ENCODE peak calls at places on chromosome 15, in six cellular contexts. W is GM23248, I is HCT116, S is MM.1S, E is PC-3, X is SK-N-SH. A is an unnamed sample.

GRCh38 chr15:71705151-71705550 is 105.2 kb upstream of the NR2E3 start:
- DNase-seq in E (no peak), W (peak), X (no peak), S (no peak), I (no peak), A (peak)

GRCh38 chr15:76795217-76795616 is 109.9 kb downstream of the SCAPER start:
- DNase-seq in W (no peak), E (no peak), I (no peak), X (no peak), S (no peak), A (no peak)

GRCh38 chr15:31025996-31026395 is 34.6 kb upstream of the MTMR10 start:
- DNase-seq in S (no peak), W (no peak), E (no peak), X (no peak), I (no peak), A (no peak)

GRCh38 chr15:23538657-23539056 is 26.8 kb upstream of the MKRN3 start:
- DNase-seq in I (no peak), S (no peak), W (no peak), E (no peak), X (no peak), A (no peak)

GRCh38 chr15:93520206-93520605 is 431.2 kb upstream of the RGMA start:
- DNase-seq in X (no peak), S (no peak), I (no peak), E (no peak), W (no peak), A (peak)

GRCh38 chr15:31352911-31353811 is 26.5 kb downstream of the KLF13 start:
- DNase-seq in I (no peak), W (peak), S (peak), X (peak), E (no peak), A (no peak)

GRCh38 chr15:62592920-62593319 is 427.8 kb upstream of the C2CD4B start:
- DNase-seq in E (no peak), I (no peak), S (no peak), X (no peak), W (no peak), A (no peak)

GRCh38 chr15:93870583-93870982 is 360.8 kb upstream of the MCTP2 start:
- DNase-seq in W (no peak), I (no peak), S (no peak), X (no peak), E (no peak), A (no peak)

GRCh38 chr15:25563571-25563970 is 124.7 kb upstream of the UBE3A start:
- DNase-seq in W (no peak), X (no peak), S (no peak), I (no peak), E (no peak), A (no peak)

GRCh38 chr15:30953731-30954378 is 37.6 kb downstream of the MTMR10 start:
- DNase-seq in S (no peak), W (peak), E (peak), I (peak), X (no peak), A (no peak)

GRCh38 chr15:60077581-60078359 is 73.7 kb downstream of the FOXB1 start:
- DNase-seq in E (no peak), W (no peak), S (no peak), X (no peak), I (no peak), A (peak)

GRCh38 chr15:80480909-80481308 is 76.7 kb downstream of the ARNT2 start:
- DNase-seq in X (no peak), E (peak), W (peak), I (no peak), S (no peak), A (no peak)

GRCh38 chr15:80478075-80478474 is 73.9 kb downstream of the ARNT2 start:
- DNase-seq in E (peak), I (no peak), X (no peak), W (no peak), S (no peak), A (no peak)

GRCh38 chr15:80482686-80483085 is 78.5 kb downstream of the ARNT2 start:
- DNase-seq in X (no peak), I (no peak), S (no peak), W (no peak), E (no peak), A (no peak)

GRCh38 chr15:80479191-80479590 is 75.0 kb downstream of the ARNT2 start:
- DNase-seq in W (no peak), S (no peak), X (no peak), E (no peak), I (no peak), A (no peak)

DNA sequence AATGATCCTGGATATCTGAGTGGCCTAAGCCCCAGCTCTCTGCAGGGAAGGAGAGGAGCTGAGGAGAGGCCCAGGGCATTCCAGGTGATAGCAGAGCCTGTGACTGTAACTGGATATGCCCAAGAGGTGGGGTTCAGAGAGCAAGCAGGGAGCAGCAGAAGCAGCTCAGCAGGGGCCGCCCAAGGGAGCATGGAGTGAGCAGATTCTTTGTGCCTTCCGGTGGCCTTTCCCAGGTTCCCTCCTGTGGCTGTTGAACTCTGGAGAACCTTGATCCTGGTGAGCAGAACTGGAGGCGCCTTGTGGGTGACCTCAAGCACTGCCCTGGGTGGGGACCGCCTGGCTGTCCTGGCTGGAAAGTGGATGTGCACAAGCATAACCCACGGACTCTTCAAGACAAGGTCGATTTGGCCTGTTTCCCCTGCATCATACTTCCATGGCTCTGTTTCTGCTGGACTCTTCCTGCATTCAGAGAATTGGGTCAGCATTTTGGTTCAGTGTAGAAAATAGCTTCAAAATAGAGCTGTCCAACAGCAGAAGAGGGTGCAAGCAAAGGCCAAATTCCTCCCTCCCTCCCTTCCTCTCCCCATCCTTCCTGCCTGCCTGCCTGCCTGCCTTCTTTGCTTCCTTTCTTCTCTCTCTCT is 76.1 kb downstream of the ARNT2 start:
- DNase-seq in S (no peak), W (peak), E (no peak), X (no peak), I (no peak), A (no peak)
- H3K4me3 ChIP-seq in S (no peak), W (peak), E (no peak), X (peak), I (no peak), A (no peak)

DNA sequence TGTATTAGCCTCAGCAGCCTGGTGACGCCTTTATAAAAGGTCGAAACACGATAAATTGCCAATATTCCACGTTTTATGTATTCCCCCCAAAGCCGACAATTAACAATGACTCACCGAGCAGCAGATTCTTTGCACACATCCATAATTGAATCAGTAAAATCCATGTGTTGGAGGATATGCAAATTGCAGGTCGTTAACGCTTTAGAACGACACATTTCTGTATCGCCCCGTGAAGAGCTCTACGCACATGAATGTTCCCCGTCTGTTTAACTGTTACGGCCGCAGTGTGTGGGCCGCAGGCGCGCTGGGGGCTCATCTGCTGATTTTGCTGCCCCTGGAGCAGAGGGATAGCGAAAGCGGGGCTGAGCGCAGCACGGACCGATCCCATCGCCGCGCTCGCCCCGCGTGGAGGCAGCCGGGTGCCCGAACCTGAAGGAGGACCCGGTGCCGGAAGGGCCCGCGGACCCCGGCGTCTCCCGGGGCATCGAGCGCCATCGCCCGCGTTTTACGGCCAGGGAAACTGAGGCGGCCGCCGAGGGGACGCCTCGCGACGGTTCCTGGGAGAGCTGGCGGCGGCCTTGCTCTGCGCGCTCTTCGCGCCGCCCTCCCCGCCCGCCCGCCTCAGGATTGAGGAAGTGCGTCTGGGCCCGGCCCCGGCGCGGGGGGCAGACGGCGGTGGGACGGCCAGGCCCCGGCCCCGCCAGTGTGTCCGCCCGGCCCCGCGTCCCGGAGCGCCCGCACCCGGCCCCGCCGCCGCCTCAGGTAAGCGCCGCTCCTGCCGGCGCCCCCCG is at the start of gene LRRK1:
- DNase-seq in W (peak), X (peak), I (no peak), S (peak), E (peak), A (peak)
- TF ChIP-seq EZH2phosphoT487 in W (no peak), X (no peak), I (no peak), S (no peak), E (no peak), A (peak)

GRCh38 chr15:58476525-58477162 is 44.9 kb downstream of the LIPC start:
- DNase-seq in S (no peak), X (no peak), I (no peak), E (no peak), W (no peak), A (no peak)
- H3K9ac ChIP-seq in S (no peak), X (no peak), I (no peak), E (no peak), W (no peak), A (no peak)

GRCh38 chr15:48986240-48986639 is 22.5 kb upstream of the SHC4 start:
- DNase-seq in X (no peak), W (no peak), E (no peak), S (no peak), I (no peak), A (no peak)
- H3K4me3 ChIP-seq in X (no peak), W (no peak), E (no peak), S (no peak), I (no peak), A (no peak)

GRCh38 chr15:80674245-80674614 is 20.9 kb upstream of the ABHD17C start:
- DNase-seq in E (no peak), I (no peak), S (peak), X (no peak), W (peak), A (no peak)
- TF ChIP-seq EZH2phosphoT487 in E (no peak), I (no peak), S (no peak), X (no peak), W (no peak), A (no peak)

GRCh38 chr15:66619152-66619903 is 53.5 kb upstream of the LCTL start:
- DNase-seq in E (peak), I (peak), X (peak), W (peak), S (peak), A (peak)
- H3K9ac ChIP-seq in E (no peak), I (no peak), X (no peak), W (no peak), S (no peak), A (no peak)

GRCh38 chr15:63610209-63610841 is 13.1 kb downstream of the FBXL22 start:
- DNase-seq in E (peak), X (peak), I (peak), W (peak), S (peak), A (peak)
- H3K4me3 ChIP-seq in E (no peak), X (no peak), I (no peak), W (no peak), S (no peak), A (no peak)

GRCh38 chr15:42385206-42385979 is 26.1 kb downstream of the CAPN3 start:
- DNase-seq in I (peak), E (peak), S (peak), X (peak), W (peak), A (peak)
- TF ChIP-seq EZH2phosphoT487 in I (no peak), E (no peak), S (no peak), X (no peak), W (no peak), A (no peak)

DNA sequence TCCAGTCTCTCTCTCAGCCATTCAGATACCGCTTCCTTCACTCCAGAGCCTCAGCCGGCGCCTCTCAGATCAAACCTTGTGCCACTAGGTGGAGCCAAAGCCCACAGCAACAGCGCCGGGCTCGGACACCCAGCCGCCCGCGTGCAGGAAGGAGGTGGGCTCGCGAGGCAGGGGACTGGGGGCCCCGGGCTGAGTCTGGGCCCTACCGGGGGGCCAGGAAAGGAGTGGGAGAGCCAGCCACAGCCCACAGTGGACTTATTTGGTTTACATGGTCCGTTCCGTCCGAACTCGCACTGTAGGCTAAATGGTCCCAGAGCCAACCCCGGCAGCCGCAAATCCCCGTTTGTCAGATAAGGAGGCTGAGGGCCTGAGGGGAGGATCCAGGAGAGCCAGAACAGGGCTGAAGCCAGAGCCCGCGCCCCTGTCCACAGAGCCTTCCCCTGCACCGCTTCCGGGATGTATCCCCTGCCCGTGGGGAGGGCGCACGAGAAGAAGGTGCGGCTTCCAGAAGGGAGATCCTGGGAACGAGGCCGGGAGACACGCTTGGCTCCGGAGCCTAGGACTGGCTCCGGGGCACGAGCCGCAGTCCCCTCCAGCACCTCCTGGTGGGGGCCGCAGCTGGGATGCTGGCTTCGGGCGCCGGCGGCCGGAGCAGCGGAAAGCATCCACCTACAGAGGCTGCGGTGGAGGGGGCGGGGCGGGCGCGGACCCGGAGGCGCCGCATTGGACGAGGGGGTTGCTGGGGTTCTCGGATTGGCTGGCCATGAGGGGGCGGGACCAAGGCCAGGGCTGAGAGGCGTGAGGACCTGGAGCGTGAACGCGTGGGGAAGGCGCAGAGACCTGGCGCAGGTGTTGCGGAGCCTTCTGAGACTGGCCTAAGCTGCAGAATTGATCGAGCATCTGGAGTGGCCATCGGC is 6.5 kb upstream of the CYP11A1 start:
- DNase-seq in S (peak), X (peak), I (peak), W (peak), E (peak), A (peak)
- H3K9ac ChIP-seq in S (peak), X (no peak), I (peak), W (peak), E (peak), A (no peak)

DNA sequence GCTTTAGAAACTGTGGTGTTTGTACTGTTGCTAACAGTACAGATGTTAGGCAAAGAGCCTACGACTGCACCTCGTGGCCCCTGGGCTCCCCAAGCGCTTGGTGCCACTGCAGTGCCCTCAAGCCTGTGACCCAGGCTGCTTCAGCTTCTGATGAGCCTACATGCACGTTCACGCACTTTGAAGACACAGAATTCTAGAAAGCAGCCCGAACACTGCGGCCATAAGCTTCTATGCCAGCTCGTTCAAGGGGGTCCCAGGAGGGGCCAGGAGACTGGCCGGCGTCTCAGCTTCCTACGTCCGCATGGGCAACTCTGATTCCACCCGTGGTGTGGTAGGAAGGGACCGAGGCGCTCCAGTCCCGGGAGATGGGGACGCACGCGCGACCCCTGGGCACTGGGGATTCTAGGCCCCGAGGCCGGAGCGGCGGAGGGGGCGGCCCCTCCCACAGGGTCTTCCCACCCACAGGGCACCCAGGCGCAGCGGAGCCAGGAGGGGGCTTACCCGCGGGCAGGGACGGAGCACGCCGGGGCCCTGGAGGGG is 653 bp downstream of the MYO5C start:
- DNase-seq in X (peak), E (peak), S (peak), W (peak), I (no peak), A (peak)
- H3K4me3 ChIP-seq in X (peak), E (peak), S (peak), W (peak), I (peak), A (peak)